ENCODE peak calls at places on chromosome 4, in nine cellular contexts. One of them, this sample, is unnamed.

GRCh38 chr4:3612275-3612674 is 80.1 kb upstream of the LRPAP1 start:
- DNase-seq in SK-N-MC: no peak
- DNase-seq in cardiac septum: no peak
- DNase-seq in MCF 10A: no peak
- DNase-seq in SW 1271: no peak
- DNase-seq in RKO: no peak
- DNase-seq in fibroblast of mammary gland: no peak
- DNase-seq in pancreas: peak; percentile 5
- DNase-seq in CD4-positive, alpha-beta T cell: no peak
- DNase-seq in this sample: no peak

GRCh38 chr4:76197001-76197743 is 16.5 kb downstream of the SCARB2 start:
- DNase-seq in SK-N-MC: no peak
- DNase-seq in cardiac septum: no peak
- DNase-seq in MCF 10A: no peak
- DNase-seq in SW 1271: no peak
- DNase-seq in RKO: no peak
- DNase-seq in fibroblast of mammary gland: peak; percentile 73
- DNase-seq in pancreas: no peak
- DNase-seq in CD4-positive, alpha-beta T cell: no peak
- DNase-seq in this sample: no peak

GRCh38 chr4:98166025-98166730 is 22.9 kb upstream of the STPG2 start:
- DNase-seq in SK-N-MC: no peak
- DNase-seq in cardiac septum: peak; percentile 77
- DNase-seq in MCF 10A: peak; percentile 93
- DNase-seq in SW 1271: no peak
- DNase-seq in RKO: no peak
- DNase-seq in fibroblast of mammary gland: peak; percentile 25
- DNase-seq in pancreas: peak; percentile 83
- DNase-seq in CD4-positive, alpha-beta T cell: no peak
- DNase-seq in this sample: no peak

GRCh38 chr4:45147866-45148265 is 421.5 kb upstream of the GNPDA2 start:
- DNase-seq in SK-N-MC: no peak
- DNase-seq in cardiac septum: no peak
- DNase-seq in MCF 10A: peak; percentile 43
- DNase-seq in SW 1271: no peak
- DNase-seq in RKO: no peak
- DNase-seq in fibroblast of mammary gland: peak; percentile 40
- DNase-seq in pancreas: no peak
- DNase-seq in CD4-positive, alpha-beta T cell: no peak
- DNase-seq in this sample: no peak

GRCh38 chr4:138910201-138910913 is 105.2 kb upstream of the NOCT start:
- DNase-seq in SK-N-MC: no peak
- DNase-seq in cardiac septum: no peak
- DNase-seq in MCF 10A: peak; percentile 47
- DNase-seq in SW 1271: no peak
- DNase-seq in RKO: no peak
- DNase-seq in fibroblast of mammary gland: peak; percentile 20
- DNase-seq in pancreas: no peak
- DNase-seq in CD4-positive, alpha-beta T cell: no peak
- DNase-seq in this sample: no peak

GRCh38 chr4:41994461-41994860 is 4.1 kb downstream of the SLC30A9 start:
- DNase-seq in SK-N-MC: no peak
- DNase-seq in cardiac septum: no peak
- DNase-seq in MCF 10A: no peak
- DNase-seq in SW 1271: no peak
- DNase-seq in RKO: no peak
- DNase-seq in fibroblast of mammary gland: no peak
- DNase-seq in pancreas: no peak
- DNase-seq in CD4-positive, alpha-beta T cell: no peak
- DNase-seq in this sample: no peak

GRCh38 chr4:31235961-31236360 is 515.8 kb downstream of the PCDH7 start:
- DNase-seq in SK-N-MC: no peak
- DNase-seq in cardiac septum: no peak
- DNase-seq in MCF 10A: no peak
- DNase-seq in SW 1271: no peak
- DNase-seq in RKO: no peak
- DNase-seq in fibroblast of mammary gland: no peak
- DNase-seq in pancreas: no peak
- DNase-seq in CD4-positive, alpha-beta T cell: no peak
- DNase-seq in this sample: no peak

GRCh38 chr4:52824603-52825310 is 37.4 kb upstream of the RASL11B start:
- DNase-seq in SK-N-MC: no peak
- DNase-seq in cardiac septum: peak; percentile 84
- DNase-seq in MCF 10A: no peak
- DNase-seq in SW 1271: no peak
- DNase-seq in RKO: no peak
- DNase-seq in fibroblast of mammary gland: peak; percentile 53
- DNase-seq in pancreas: peak; percentile 43
- DNase-seq in CD4-positive, alpha-beta T cell: no peak
- DNase-seq in this sample: no peak

GRCh38 chr4:14552119-14552518 is 450.2 kb upstream of the CPEB2 start:
- DNase-seq in SK-N-MC: no peak
- DNase-seq in cardiac septum: no peak
- DNase-seq in MCF 10A: no peak
- DNase-seq in SW 1271: no peak
- DNase-seq in RKO: no peak
- DNase-seq in fibroblast of mammary gland: no peak
- DNase-seq in pancreas: no peak
- DNase-seq in CD4-positive, alpha-beta T cell: no peak
- DNase-seq in this sample: no peak

GRCh38 chr4:16641971-16642370 is 256.5 kb downstream of the LDB2 start:
- DNase-seq in SK-N-MC: peak; percentile 40
- DNase-seq in cardiac septum: no peak
- DNase-seq in MCF 10A: no peak
- DNase-seq in SW 1271: no peak
- DNase-seq in RKO: no peak
- DNase-seq in fibroblast of mammary gland: peak; percentile 35
- DNase-seq in pancreas: no peak
- DNase-seq in CD4-positive, alpha-beta T cell: no peak
- DNase-seq in this sample: no peak

GRCh38 chr4:92488496-92488895 is 184.7 kb downstream of the GRID2 start:
- DNase-seq in SK-N-MC: no peak
- DNase-seq in cardiac septum: no peak
- DNase-seq in MCF 10A: no peak
- DNase-seq in SW 1271: no peak
- DNase-seq in RKO: no peak
- DNase-seq in fibroblast of mammary gland: no peak
- DNase-seq in pancreas: no peak
- DNase-seq in CD4-positive, alpha-beta T cell: no peak
- DNase-seq in this sample: no peak

GRCh38 chr4:186144596-186145569 is 40.4 kb downstream of the FAM149A start:
- DNase-seq in SK-N-MC: no peak
- DNase-seq in cardiac septum: no peak
- DNase-seq in MCF 10A: peak; percentile 33
- DNase-seq in SW 1271: no peak
- DNase-seq in RKO: peak; percentile 54
- DNase-seq in fibroblast of mammary gland: peak; percentile 47
- DNase-seq in pancreas: peak; percentile 55
- DNase-seq in CD4-positive, alpha-beta T cell: no peak
- DNase-seq in this sample: no peak